ENCODE peak calls at places on chromosome 3, in eight cellular contexts. G, M, B, O, V, K, Q and Z are unnamed samples.

GRCh38 chr3:13073976-13074375 is 747 bp upstream of the IQSEC1 start:
- DNase-seq in G (no peak), M (no peak), B (no peak), O (no peak), V (no peak), K (no peak), Q (peak; percentile 19), Z (no peak)

GRCh38 chr3:66303556-66303955 is 82.8 kb downstream of the SLC25A26 start:
- DNase-seq in G (no peak), M (no peak), B (no peak), O (no peak), V (no peak), K (peak; percentile 23), Q (no peak), Z (no peak)

GRCh38 chr3:73766599-73767378 is 142.0 kb upstream of the PDZRN3 start:
- DNase-seq in G (peak; percentile 5), M (no peak), B (no peak), O (peak; percentile 82), V (no peak), K (no peak), Q (peak; percentile 96), Z (no peak)

GRCh38 chr3:10339376-10339955 is 18.6 kb upstream of the SEC13 start:
- DNase-seq in G (no peak), M (no peak), B (no peak), O (no peak), V (no peak), K (no peak), Q (no peak), Z (no peak)

GRCh38 chr3:111070772-111071256 is 802 bp upstream of the NECTIN3 start:
- DNase-seq in G (no peak), M (no peak), B (no peak), O (no peak), V (no peak), K (peak; percentile 41), Q (no peak), Z (no peak)

GRCh38 chr3:153162513-153163348 is 705 bp downstream of the RAP2B start:
- DNase-seq in G (peak; percentile 13), M (peak; percentile 42), B (peak; percentile 60), O (no peak), V (no peak), K (no peak), Q (peak; percentile 49), Z (peak; percentile 7)

GRCh38 chr3:133949438-133949837 is 53.8 kb upstream of the RAB6B start:
- DNase-seq in G (peak; percentile 68), M (no peak), B (peak; percentile 11), O (no peak), V (no peak), K (no peak), Q (peak; percentile 87), Z (no peak)

GRCh38 chr3:73848173-73848751 is 223.5 kb upstream of the PDZRN3 start:
- DNase-seq in G (no peak), M (no peak), B (no peak), O (no peak), V (no peak), K (no peak), Q (peak; percentile 62), Z (peak; percentile 18)

GRCh38 chr3:117010316-117010715 is 300.7 kb downstream of the TUSC7 start:
- DNase-seq in G (no peak), M (no peak), B (no peak), O (no peak), V (no peak), K (no peak), Q (no peak), Z (no peak)

GRCh38 chr3:17153209-17153608 is 268.5 kb downstream of the PLCL2 start:
- DNase-seq in G (no peak), M (no peak), B (no peak), O (no peak), V (no peak), K (no peak), Q (no peak), Z (no peak)

GRCh38 chr3:184332370-184333090 is 4.9 kb upstream of the FAM131A start:
- DNase-seq in G (no peak), M (no peak), B (no peak), O (peak; percentile 63), V (peak; percentile 88), K (peak; percentile 90), Q (peak; percentile 87), Z (no peak)

GRCh38 chr3:188259611-188260010 is 105.7 kb downstream of the LPP start:
- DNase-seq in G (no peak), M (no peak), B (no peak), O (no peak), V (no peak), K (no peak), Q (no peak), Z (no peak)

GRCh38 chr3:71231680-71232079 is 351.8 kb downstream of the FOXP1 start:
- DNase-seq in G (no peak), M (no peak), B (no peak), O (no peak), V (no peak), K (no peak), Q (no peak), Z (no peak)

GRCh38 chr3:159787794-159788205 is 200.8 kb upstream of the IL12A start:
- DNase-seq in G (no peak), M (no peak), B (no peak), O (no peak), V (no peak), K (no peak), Q (peak; percentile 85), Z (no peak)

GRCh38 chr3:73070675-73071575 is 9.5 kb downstream of the EBLN2 start:
- DNase-seq in G (no peak), M (no peak), B (no peak), O (peak; percentile 41), V (no peak), K (no peak), Q (peak; percentile 69), Z (no peak)

GRCh38 chr3:40546811-40547210 is 22.1 kb downstream of the ZNF621 start:
- DNase-seq in G (no peak), M (no peak), B (no peak), O (no peak), V (no peak), K (peak; percentile 19), Q (peak; percentile 71), Z (no peak)

GRCh38 chr3:4720316-4721075 is 227.3 kb downstream of the ITPR1 start:
- DNase-seq in G (peak; percentile 87), M (peak; percentile 45), B (peak; percentile 78), O (no peak), V (no peak), K (peak; percentile 71), Q (peak; percentile 88), Z (peak; percentile 92)

GRCh38 chr3:196662033-196662432 is 22.5 kb downstream of the NRROS start:
- DNase-seq in G (no peak), M (no peak), B (no peak), O (no peak), V (no peak), K (no peak), Q (no peak), Z (no peak)

GRCh38 chr3:80190051-80190450 is 422.3 kb upstream of the ROBO1 start:
- DNase-seq in G (no peak), M (no peak), B (no peak), O (peak; percentile 28), V (peak; percentile 72), K (peak; percentile 92), Q (peak; percentile 91), Z (no peak)

GRCh38 chr3:126916546-126916945 is 66.4 kb upstream of the PLXNA1 start:
- DNase-seq in G (no peak), M (no peak), B (no peak), O (no peak), V (no peak), K (no peak), Q (no peak), Z (no peak)

GRCh38 chr3:12187448-12188327 is 29.0 kb upstream of the TIMP4 start:
- DNase-seq in G (no peak), M (no peak), B (peak; percentile 70), O (no peak), V (no peak), K (no peak), Q (peak; percentile 77), Z (no peak)

GRCh38 chr3:31776016-31776415 is 205.0 kb downstream of the OSBPL10 start:
- DNase-seq in G (no peak), M (no peak), B (no peak), O (no peak), V (no peak), K (no peak), Q (no peak), Z (no peak)
- H3K4me3 ChIP-seq in G (no peak overlapping the region), M (no peak overlapping the region), B (no peak overlapping the region), O (no peak overlapping the region), V (no peak overlapping the region), K (no peak overlapping the region), Q (no peak overlapping the region), Z (no peak overlapping the region)

DNA sequence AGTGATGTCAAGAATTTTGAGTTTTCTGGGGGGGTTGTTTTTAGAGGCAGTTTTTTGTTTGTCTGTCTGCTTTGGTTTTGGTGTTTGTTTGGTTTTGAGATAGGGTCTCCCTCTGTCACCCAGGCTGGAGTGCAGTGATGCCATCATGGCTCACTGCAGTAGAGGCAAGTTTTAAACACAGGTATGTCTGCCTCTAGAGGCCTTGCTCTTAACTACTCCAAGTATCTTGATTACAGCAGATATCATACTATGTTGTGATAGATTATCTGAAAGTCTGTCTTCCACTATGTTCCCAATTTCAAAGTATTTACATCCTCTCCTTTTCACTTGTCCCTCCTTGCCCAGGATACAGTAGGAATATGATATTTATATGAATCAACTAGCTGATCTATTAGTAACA is 57.7 kb downstream of the ERC2 start:
- DNase-seq in G (no peak), M (no peak), B (no peak), O (no peak), V (no peak), K (no peak), Q (no peak), Z (no peak)
- TF ChIP-seq CTCF in G (no peak), M (no peak), B (no peak), O (no peak), V (no peak), K (no peak), Q (no peak), Z (no peak)

DNA sequence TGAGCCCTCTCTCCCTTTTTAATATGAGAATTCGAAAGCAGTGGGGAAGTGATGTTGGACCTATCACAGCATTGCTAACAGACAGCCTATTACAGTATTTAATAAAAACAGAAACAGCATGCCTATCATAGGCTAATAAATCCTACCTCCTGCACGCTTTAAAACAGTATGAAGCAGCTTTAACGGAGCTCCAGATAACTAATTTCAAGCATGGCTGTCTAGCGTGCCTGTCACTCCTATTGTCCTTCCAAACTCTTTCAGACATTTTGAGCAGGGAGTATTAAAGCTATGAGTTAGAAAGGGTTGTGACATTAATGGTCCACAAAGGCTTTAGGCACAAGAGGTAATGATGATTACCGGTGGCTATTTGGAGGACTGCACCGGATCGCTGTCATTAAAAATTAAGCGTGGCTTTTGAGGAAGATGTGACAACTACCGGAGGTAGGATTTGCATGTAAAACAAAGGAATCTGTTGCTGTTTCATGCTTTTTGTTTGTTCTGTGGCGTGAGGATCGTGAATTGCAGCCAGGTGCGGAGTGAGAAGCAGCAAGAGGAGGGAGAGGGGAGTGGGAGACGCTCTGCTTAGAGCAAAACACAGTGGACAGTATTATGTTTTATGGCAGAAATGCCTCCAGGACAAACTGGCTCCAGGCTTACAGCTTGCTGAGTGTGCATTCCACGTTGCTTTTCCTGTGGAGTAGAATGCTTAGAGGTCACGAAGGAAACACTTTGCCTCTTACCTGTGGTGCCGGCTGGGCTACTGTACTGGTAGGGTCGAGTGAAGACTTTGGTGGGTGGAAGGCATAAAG is at the start of gene KCNMB2:
- DNase-seq in G (peak; percentile 8), M (no peak), B (no peak), O (no peak), V (no peak), K (no peak), Q (peak; percentile 42), Z (no peak)
- H3K4me3 ChIP-seq in G (peak within 1 kb of the TSS; percentile 54), M (peak within 1 kb of the TSS; percentile 55), B (peak within 1 kb of the TSS; percentile 42), O (peak within 1 kb of the TSS; percentile 37), V (no peak within 1 kb of the TSS), K (peak within 1 kb of the TSS; percentile 25), Q (peak within 1 kb of the TSS; percentile 12), Z (no peak within 1 kb of the TSS)

GRCh38 chr3:77086408-77086807 is 46.5 kb downstream of the ROBO2 start:
- DNase-seq in G (no peak), M (no peak), B (no peak), O (no peak), V (no peak), K (no peak), Q (no peak), Z (no peak)
- TF ChIP-seq CTCF in G (no peak), M (no peak), B (no peak), O (no peak), V (no peak), K (no peak), Q (no peak), Z (no peak)